ENCODE peak calls at places on chromosomes 12 and 14, in seven cellular contexts. V is B cell, U is dorsolateral prefrontal cortex, T is choroid plexus epithelial cell, L is cardiac muscle cell, S is AG09309, I is left lung. F is an unnamed sample.

GRCh38 chr14:106094654-106095189 is 568.3 kb downstream of the TMEM121 start:
- DNase-seq in I (no peak), T (no peak), V (no peak), S (no peak), L (no peak), U (no peak), F (no peak)

GRCh38 chr12:44573723-44574122 is 302.4 kb downstream of the NELL2 start:
- DNase-seq in U (no peak), S (no peak), T (no peak), L (no peak), V (no peak), I (no peak), F (no peak)

GRCh38 chr12:94793191-94793595 is 142.8 kb upstream of the TMCC3 start:
- DNase-seq in I (no peak), V (no peak), S (no peak), U (no peak), L (peak), T (peak), F (no peak)

GRCh38 chr14:65850429-65851145 is 438.1 kb downstream of the FUT8 start:
- DNase-seq in L (no peak), T (no peak), U (peak), I (no peak), V (no peak), S (no peak), F (no peak)

GRCh38 chr12:116423053-116423452 is 136.1 kb upstream of the MAP1LC3B2 start:
- DNase-seq in S (peak), I (no peak), U (no peak), T (peak), V (no peak), L (peak), F (no peak)

GRCh38 chr14:92460541-92460915 is 53.1 kb upstream of the RIN3 start:
- DNase-seq in T (no peak), U (no peak), V (no peak), S (no peak), I (no peak), L (no peak), F (no peak)

GRCh38 chr14:72416892-72417291 is 477.0 kb downstream of the DPF3 start:
- DNase-seq in L (no peak), T (no peak), U (no peak), S (no peak), V (no peak), I (no peak), F (no peak)

GRCh38 chr12:6347367-6348338 is 5.8 kb upstream of the TNFRSF1A start:
- DNase-seq in V (no peak), U (no peak), L (peak), S (no peak), T (peak), I (no peak), F (no peak)

DNA sequence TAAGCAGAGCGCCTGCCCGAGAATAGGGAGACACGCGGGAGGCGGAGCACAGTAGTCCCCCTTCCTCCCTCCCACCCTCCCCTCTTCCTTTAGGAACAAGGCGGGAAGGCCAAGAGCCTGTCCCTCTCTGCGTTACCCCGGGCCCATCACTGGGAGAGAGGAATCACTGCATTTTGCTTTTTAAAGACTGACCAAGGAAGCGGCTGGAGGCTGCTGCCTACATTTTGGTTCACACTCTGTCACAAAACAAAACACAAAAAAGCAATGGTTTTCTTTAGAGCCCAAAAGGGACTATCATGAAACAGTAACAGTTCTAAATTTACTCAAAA is 19.8 kb downstream of the STX2 start:
- DNase-seq in V (no peak), T (no peak), S (no peak), L (no peak), I (no peak), U (no peak), F (no peak)
- TF ChIP-seq CTCF in V (peak), T (no peak), S (no peak), L (no peak), I (no peak), U (peak), F (no peak)

GRCh38 chr14:54138354-54139038 is 181.9 kb upstream of the BMP4 start:
- DNase-seq in L (no peak), T (no peak), I (no peak), S (no peak), V (no peak), U (no peak), F (no peak)
- TF ChIP-seq CTCF in L (no peak), T (no peak), I (no peak), S (no peak), V (no peak), U (no peak), F (no peak)

GRCh38 chr12:14618990-14619389 is 51.3 kb upstream of the PLBD1 start:
- DNase-seq in T (peak), I (no peak), V (no peak), S (no peak), L (peak), U (peak), F (no peak)
- TF ChIP-seq CTCF in T (peak), I (peak), V (peak), S (peak), L (peak), U (peak), F (peak)

DNA sequence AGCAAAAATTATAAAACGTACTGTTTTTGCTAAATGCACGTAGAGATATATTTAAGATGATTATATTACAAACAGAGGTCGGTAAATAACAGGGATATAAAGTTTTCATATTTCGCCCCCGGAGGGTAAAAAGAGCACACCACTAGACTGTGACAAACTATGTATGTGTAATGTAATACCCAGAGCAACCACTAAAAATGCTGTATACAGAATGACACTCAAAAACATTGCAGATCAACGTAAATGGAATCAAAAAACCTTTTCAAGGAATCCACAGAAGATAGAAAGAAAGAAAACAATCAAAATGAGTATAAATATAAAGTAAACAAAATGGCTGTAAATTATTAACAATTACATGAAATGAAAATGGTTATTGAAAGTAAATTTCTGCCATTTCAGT is 37.6 kb upstream of the PRB4 start:
- DNase-seq in T (peak), V (no peak), I (no peak), U (no peak), L (no peak), S (no peak), F (no peak)
- TF ChIP-seq CTCF in T (no peak), V (no peak), I (peak), U (no peak), L (no peak), S (no peak), F (peak)

DNA sequence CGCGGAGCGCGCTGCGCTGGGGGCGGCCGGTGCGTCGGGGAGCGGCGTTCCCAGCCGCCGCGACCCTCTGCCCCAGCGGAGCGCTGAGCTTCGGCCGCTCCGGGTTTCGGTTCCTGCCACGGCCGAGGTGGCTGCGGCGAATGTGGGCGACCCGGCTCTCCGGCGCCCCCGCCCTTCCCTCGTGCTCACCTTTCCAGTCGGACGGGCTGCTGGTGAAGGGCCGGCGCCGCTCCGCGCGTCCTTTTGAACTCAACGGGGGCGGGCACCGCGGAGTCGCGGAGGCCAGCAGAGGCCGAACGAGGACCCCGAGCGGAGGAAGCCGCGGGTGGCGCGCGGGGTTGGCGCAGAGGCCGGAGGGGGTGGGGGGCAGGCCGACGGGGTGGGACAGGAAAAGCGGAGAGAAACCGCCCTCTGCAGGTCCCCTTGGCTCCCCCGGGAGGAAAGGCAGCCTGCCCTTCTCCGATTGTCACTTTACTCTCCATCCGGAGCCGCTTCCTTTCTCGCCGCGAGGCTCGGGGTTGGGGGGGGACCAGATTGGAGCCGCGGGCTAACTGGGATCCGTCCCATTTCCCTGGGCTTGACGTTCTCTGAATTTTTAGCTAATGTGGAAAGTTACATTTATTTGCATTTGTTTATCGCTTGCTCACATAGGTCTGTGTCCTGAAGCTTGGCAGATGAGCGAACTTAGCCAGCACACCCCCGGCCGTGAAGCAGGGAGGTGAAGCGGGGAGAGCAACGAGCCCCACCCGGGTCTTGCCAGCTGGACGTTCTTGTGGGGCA is at the start of gene SMAGP:
- DNase-seq in L (peak), U (peak), S (no peak), V (peak), T (peak), I (peak), F (peak)
- TF ChIP-seq CTCF in L (no peak), U (peak), S (no peak), V (no peak), T (no peak), I (no peak), F (no peak)

DNA sequence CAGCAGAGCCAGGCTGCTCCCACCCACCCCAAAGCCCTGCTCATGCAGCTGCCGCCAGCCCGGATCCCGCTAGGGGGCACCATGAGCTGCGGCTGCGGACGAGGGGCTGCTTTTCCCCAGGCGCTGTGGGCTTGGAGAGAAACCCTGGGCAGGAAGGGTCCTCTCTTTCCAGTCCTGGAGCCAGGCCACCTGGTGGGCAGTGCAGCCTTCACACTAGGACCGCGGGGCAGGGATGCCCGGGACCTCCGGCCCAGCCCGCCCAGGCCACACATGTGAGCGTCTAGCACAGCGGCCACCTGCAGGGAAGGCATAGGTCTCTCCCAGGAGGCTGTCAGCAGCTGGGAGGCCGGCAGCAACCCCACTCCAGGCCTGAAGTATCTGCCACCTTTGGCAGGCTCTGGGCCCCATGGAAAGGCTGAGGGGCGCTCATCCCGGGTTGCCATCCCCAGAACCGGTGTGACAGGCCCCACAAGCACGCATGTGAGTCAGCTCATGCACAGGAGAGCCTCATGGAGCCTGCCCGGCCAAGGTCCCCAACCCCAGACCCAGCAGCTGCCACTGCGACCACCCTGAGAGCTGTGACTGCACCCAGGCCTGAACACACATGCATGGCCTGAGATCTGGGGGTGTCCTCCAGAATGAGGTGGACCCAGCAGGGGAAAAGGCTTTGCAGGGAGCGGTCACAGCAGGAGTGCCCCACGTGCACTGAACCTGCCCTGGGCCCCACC is 280.0 kb upstream of the RTL1 start:
- DNase-seq in S (no peak), T (peak), I (peak), U (no peak), L (peak), V (peak), F (peak)
- TF ChIP-seq CTCF in S (no peak), T (peak), I (no peak), U (no peak), L (peak), V (no peak), F (peak)

GRCh38 chr12:68789144-68789878 is 18.7 kb upstream of the MDM2 start:
- DNase-seq in I (no peak), T (no peak), S (no peak), V (no peak), L (no peak), U (no peak), F (no peak)

GRCh38 chr12:68785823-68786222 is 22.2 kb upstream of the MDM2 start:
- DNase-seq in I (no peak), V (no peak), L (no peak), T (no peak), S (no peak), U (no peak), F (no peak)

GRCh38 chr12:68785358-68785757 is 22.6 kb upstream of the MDM2 start:
- DNase-seq in I (no peak), S (no peak), U (no peak), T (peak), V (no peak), L (peak), F (no peak)

GRCh38 chr12:68788554-68789143 is 19.3 kb upstream of the MDM2 start:
- DNase-seq in S (no peak), L (no peak), T (no peak), I (no peak), U (no peak), V (no peak), F (no peak)

DNA sequence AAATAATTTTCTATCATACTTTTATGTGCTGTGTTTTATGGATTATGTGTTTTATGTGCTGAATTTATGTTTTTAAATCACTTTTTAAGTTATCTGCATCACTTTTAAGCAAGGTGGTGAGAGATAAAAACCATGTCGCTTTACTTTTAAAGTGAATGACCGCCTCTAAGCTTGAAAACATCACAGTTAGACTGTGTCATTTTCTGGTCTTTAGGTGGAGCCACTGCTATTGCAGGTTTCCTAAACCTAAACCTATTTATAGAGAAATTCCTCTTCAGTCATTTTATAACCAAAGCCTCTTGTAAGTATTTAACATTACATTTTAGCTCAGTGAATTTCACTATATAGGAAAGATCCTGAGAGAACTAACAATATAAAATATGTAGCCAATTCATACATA is 21.0 kb upstream of the MDM2 start:
- DNase-seq in U (no peak), V (no peak), L (no peak), I (no peak), S (no peak), T (peak), F (no peak)
- TF ChIP-seq CTCF in U (no peak), V (no peak), L (no peak), I (no peak), S (no peak), T (peak), F (no peak)

GRCh38 chr12:87152084-87152483 is 877.1 kb downstream of the C12orf50 start:
- DNase-seq in I (no peak), T (no peak), L (no peak), S (no peak), V (no peak), U (no peak), F (no peak)
- TF ChIP-seq CTCF in I (no peak), T (no peak), L (no peak), S (no peak), V (no peak), U (no peak), F (no peak)

F was measured in progenitor cell of endocrine pancreas.